ENCODE peak calls at places on chromosomes 1 and 21, in seven cellular contexts. R, F, I, V, D, M and U are unnamed samples.
A peak's percentile ranks its signal among the peaks of the same experiment; 100 is the strongest.

GRCh38 chr1:228152097-228152917 is 2.6 kb downstream of the GJC2 start:
- DNase-seq in R (no peak), F (no peak), I (no peak), M (peak; percentile 41), D (no peak), V (no peak), U (no peak)

GRCh38 chr1:172600615-172601014 is 58.3 kb upstream of the FASLG start:
- DNase-seq in F (no peak), D (no peak), M (no peak), V (no peak), R (no peak), I (no peak), U (no peak)

GRCh38 chr1:12047120-12047876 is 15.8 kb upstream of the TNFRSF8 start:
- DNase-seq in D (peak; percentile 63), V (no peak), I (no peak), R (no peak), F (peak; percentile 43), M (peak; percentile 61), U (no peak)

GRCh38 chr1:81915937-81916336 is 115.2 kb downstream of the ADGRL2 start:
- DNase-seq in D (no peak), V (no peak), I (no peak), R (no peak), M (no peak), F (no peak), U (no peak)

GRCh38 chr21:27380303-27380702 is 413.4 kb upstream of the ADAMTS5 start:
- DNase-seq in V (no peak), D (no peak), M (no peak), F (no peak), R (no peak), I (no peak), U (no peak)

GRCh38 chr1:173601588-173601987 is 1.3 kb downstream of the SLC9C2 start:
- DNase-seq in D (no peak), V (no peak), M (no peak), R (no peak), I (no peak), F (no peak), U (peak; percentile 6)

GRCh38 chr1:113197662-113198330 is 124.8 kb downstream of the LRIG2 start:
- DNase-seq in R (no peak), F (no peak), M (no peak), I (no peak), D (no peak), V (no peak), U (no peak)

GRCh38 chr21:45363921-45364463 is 41.0 kb upstream of the COL18A1 start:
- DNase-seq in V (no peak), D (peak; percentile 99), R (no peak), I (no peak), F (peak; percentile 99), M (no peak), U (peak; percentile 96)

GRCh38 chr1:172646653-172647052 is 12.2 kb upstream of the FASLG start:
- DNase-seq in I (no peak), R (no peak), F (no peak), D (peak; percentile 34), M (no peak), V (no peak), U (no peak)

GRCh38 chr1:161195171-161195570 is 3.7 kb downstream of the ADAMTS4 start:
- DNase-seq in R (no peak), M (no peak), I (no peak), F (no peak), D (no peak), V (no peak), U (no peak)

GRCh38 chr1:201423655-201424610 is 2.4 kb upstream of the TNNI1 start:
- DNase-seq in I (no peak), F (no peak), M (no peak), R (no peak), D (no peak), V (no peak), U (no peak)

GRCh38 chr1:155071701-155072100 is 6.9 kb upstream of the EFNA3 start:
- DNase-seq in R (peak; percentile 92), V (no peak), I (no peak), D (no peak), M (no peak), F (no peak), U (no peak)

GRCh38 chr1:119372493-119373086 is 4.0 kb downstream of the HAO2 start:
- DNase-seq in V (no peak), R (peak; percentile 87), I (no peak), M (no peak), F (no peak), D (peak; percentile 76), U (peak; percentile 57)

GRCh38 chr21:27275294-27275927 is 308.5 kb upstream of the ADAMTS5 start:
- DNase-seq in V (no peak), R (no peak), F (peak; percentile 88), D (peak; percentile 78), M (no peak), I (no peak), U (peak; percentile 74)

GRCh38 chr1:77313491-77313890 is 31.7 kb downstream of the AK5 start:
- DNase-seq in F (peak; percentile 15), I (no peak), M (peak; percentile 43), R (peak; percentile 81), D (peak; percentile 49), V (no peak), U (no peak)

GRCh38 chr1:214102907-214103306 is 115.1 kb downstream of the PROX1 start:
- DNase-seq in I (no peak), R (no peak), D (peak; percentile 82), M (no peak), V (no peak), F (peak; percentile 90), U (peak; percentile 89)

GRCh38 chr1:39574646-39575045 is 1.9 kb downstream of the PABPC4 start:
- DNase-seq in V (no peak), I (no peak), M (no peak), R (no peak), F (peak; percentile 35), D (peak; percentile 14), U (peak; percentile 14)

GRCh38 chr21:15444118-15444960 is 285.4 kb upstream of the USP25 start:
- DNase-seq in R (peak; percentile 76), D (peak; percentile 9), F (no peak), V (no peak), I (no peak), M (no peak), U (no peak)

GRCh38 chr1:151756291-151756690 is 7.0 kb downstream of the MRPL9 start:
- DNase-seq in D (peak; percentile 14), I (no peak), F (peak; percentile 44), V (no peak), M (no peak), R (no peak), U (peak; percentile 40)

GRCh38 chr1:159970932-159971342 is 16.9 kb upstream of the SLAMF9 start:
- DNase-seq in V (no peak), R (no peak), I (no peak), M (no peak), D (no peak), F (no peak), U (no peak)

GRCh38 chr1:210558302-210558701 is 229.6 kb downstream of the HHAT start:
- DNase-seq in M (no peak), I (no peak), V (no peak), R (no peak), F (peak; percentile 4), D (peak; percentile 46), U (no peak)

DNA sequence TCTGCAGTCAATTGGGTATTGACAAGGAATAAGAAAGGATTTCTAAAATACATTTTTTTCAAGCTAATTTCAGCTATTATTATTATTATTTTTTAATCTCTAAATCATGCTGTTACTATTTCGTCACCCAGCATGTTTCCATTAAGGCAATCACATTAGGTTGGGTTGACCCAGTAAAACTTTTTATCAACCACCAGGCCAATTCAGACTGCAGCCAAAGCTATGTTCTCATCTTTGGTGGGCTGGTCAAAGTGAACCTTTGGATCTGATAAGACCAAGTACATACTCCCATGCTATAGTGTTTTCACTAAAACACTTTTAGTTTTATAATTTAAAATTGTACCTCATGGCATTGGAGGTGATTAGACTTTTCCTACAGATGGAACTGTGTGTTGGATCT is 198.6 kb downstream of the PBX1 start:
- DNase-seq in M (no peak), V (no peak), R (no peak), D (no peak), F (no peak), I (no peak), U (no peak)
- H3K9me3 ChIP-seq in M (no peaks in the 10 kb centered on the region), V (no peaks in the 10 kb centered on the region), R (no peaks in the 10 kb centered on the region), D (no peaks in the 10 kb centered on the region), F (no peaks in the 10 kb centered on the region), I (no peaks in the 10 kb centered on the region), U (no peaks in the 10 kb centered on the region)

DNA sequence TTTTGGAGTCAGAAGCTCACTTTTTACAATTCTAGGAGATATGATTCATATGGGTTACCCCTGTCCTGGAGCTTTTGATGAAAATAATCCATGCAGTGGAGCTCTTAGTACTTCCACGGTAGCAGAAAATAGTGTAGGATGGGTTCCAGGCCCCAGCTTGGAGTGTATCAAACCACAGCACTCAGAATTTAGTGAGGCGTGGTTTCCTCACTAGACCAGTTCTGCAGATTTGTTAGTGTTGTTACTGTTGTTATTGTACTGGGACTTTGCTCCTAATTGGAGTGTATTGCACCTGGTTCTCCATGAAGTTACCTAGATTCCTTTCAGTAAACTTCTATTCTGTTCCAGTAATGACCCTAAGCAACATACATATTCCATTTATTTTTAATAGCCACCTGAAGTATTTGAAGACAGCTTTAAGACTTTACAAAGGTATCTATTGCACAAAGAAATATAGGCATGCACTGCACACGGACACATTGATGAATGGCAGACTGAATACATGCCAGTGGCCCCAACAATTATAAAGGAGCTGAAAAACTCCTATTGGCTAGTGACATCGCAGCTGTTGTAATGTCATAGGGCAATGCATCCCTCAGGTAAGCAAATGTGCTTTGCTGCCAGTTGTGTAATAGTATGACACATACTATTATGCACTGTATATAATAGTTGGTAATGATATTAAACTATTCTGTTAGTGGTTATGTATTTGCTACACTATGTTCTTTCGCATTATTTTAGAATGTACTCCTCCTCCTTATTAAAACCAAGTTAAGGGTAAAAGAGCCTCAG is 1058.0 kb downstream of the KCNT2 start:
- DNase-seq in V (no peak), I (no peak), F (no peak), M (no peak), R (no peak), D (no peak), U (no peak)
- H3K9me3 ChIP-seq in V (no peaks in the 10 kb centered on the region), I (no peaks in the 10 kb centered on the region), F (no peaks in the 10 kb centered on the region), M (no peaks in the 10 kb centered on the region), R (no peaks in the 10 kb centered on the region), D (no peaks in the 10 kb centered on the region), U (no peaks in the 10 kb centered on the region)

GRCh38 chr1:4262665-4263064 is 362.6 kb upstream of the C1orf174 start:
- DNase-seq in R (no peak), I (no peak), V (no peak), D (no peak), M (no peak), F (no peak), U (no peak)

GRCh38 chr1:4261327-4261726 is 361.3 kb upstream of the C1orf174 start:
- DNase-seq in V (no peak), I (no peak), R (no peak), F (no peak), D (no peak), M (no peak), U (no peak)

GRCh38 chr1:4267381-4268261 is 367.5 kb upstream of the C1orf174 start:
- DNase-seq in D (no peak), F (no peak), V (no peak), M (no peak), R (no peak), I (no peak), U (no peak)

GRCh38 chr1:4265836-4266235 is 365.8 kb upstream of the C1orf174 start:
- DNase-seq in D (no peak), I (no peak), M (no peak), V (no peak), R (no peak), F (no peak), U (no peak)

GRCh38 chr1:4263699-4264098 is 363.6 kb upstream of the C1orf174 start:
- DNase-seq in V (no peak), F (no peak), M (no peak), I (no peak), R (no peak), D (no peak), U (no peak)
- H3K9me3 ChIP-seq in V (no peaks in the 10 kb centered on the region), F (peaks cover 27% of the 10 kb centered on the region), M (no peaks in the 10 kb centered on the region), I (no peaks in the 10 kb centered on the region), R (peaks cover 63% of the 10 kb centered on the region), D (no peaks in the 10 kb centered on the region), U (peaks cover 20% of the 10 kb centered on the region)

GRCh38 chr1:43247256-43247921 is 22.4 kb upstream of the TMEM125 start:
- DNase-seq in I (no peak), D (no peak), V (no peak), R (no peak), M (no peak), F (no peak), U (no peak)
- H3K9me3 ChIP-seq in I (no peaks in the 10 kb centered on the region), D (no peaks in the 10 kb centered on the region), V (no peaks in the 10 kb centered on the region), R (peaks cover 44% of the 10 kb centered on the region), M (no peaks in the 10 kb centered on the region), F (peaks cover 9% of the 10 kb centered on the region), U (peaks cover 2% of the 10 kb centered on the region)